ENCODE peak calls at places on chromosomes 4 and X, in four cellular contexts. One of them, this sample, is unnamed.

GRCh38 chr4:155377281-155377680 is 516 bp upstream of the MAP9 start:
- DNase-seq in IMR-90: peak
- DNase-seq in K562: no peak
- DNase-seq in A549: peak
- DNase-seq in this sample: no peak

GRCh38 chrX:19846995-19847790 is 40.2 kb downstream of the SH3KBP1 start:
- DNase-seq in IMR-90: peak
- DNase-seq in A549: peak
- DNase-seq in K562: peak
- DNase-seq in this sample: no peak

GRCh38 chr4:70741872-70742271 is 20.1 kb downstream of the RUFY3 start:
- DNase-seq in K562: no peak
- DNase-seq in IMR-90: peak
- DNase-seq in A549: no peak
- DNase-seq in this sample: no peak

GRCh38 chrX:8981742-8982141 is 52.2 kb downstream of the FAM9B start:
- DNase-seq in IMR-90: peak
- DNase-seq in K562: no peak
- DNase-seq in A549: no peak
- DNase-seq in this sample: no peak

GRCh38 chrX:153487590-153488071 is 7.1 kb upstream of the BGN start:
- DNase-seq in IMR-90: no peak
- DNase-seq in K562: no peak
- DNase-seq in A549: no peak
- DNase-seq in this sample: no peak

GRCh38 chr4:6333301-6334202 is 63.9 kb downstream of the WFS1 start:
- DNase-seq in A549: peak
- DNase-seq in K562: peak
- DNase-seq in IMR-90: no peak
- DNase-seq in this sample: no peak

GRCh38 chrX:10598540-10598939 is 21.8 kb downstream of the MID1 start:
- DNase-seq in A549: no peak
- DNase-seq in K562: no peak
- DNase-seq in IMR-90: no peak
- DNase-seq in this sample: no peak

GRCh38 chr4:81818385-81818784 is 346.7 kb upstream of the RASGEF1B start:
- DNase-seq in IMR-90: no peak
- DNase-seq in A549: no peak
- DNase-seq in K562: no peak
- DNase-seq in this sample: no peak

GRCh38 chrX:11064851-11065600 is 46.1 kb upstream of the HCCS start:
- DNase-seq in K562: no peak
- DNase-seq in IMR-90: peak
- DNase-seq in A549: no peak
- DNase-seq in this sample: no peak

GRCh38 chr4:80610845-80611244 is 275.3 kb downstream of the CFAP299 start:
- DNase-seq in A549: no peak
- DNase-seq in K562: no peak
- DNase-seq in IMR-90: peak
- DNase-seq in this sample: peak

GRCh38 chrX:71935542-71935941 is 24.9 kb downstream of the NHSL2 start:
- DNase-seq in IMR-90: no peak
- DNase-seq in A549: no peak
- DNase-seq in K562: no peak
- DNase-seq in this sample: no peak

GRCh38 chr4:124970011-124970410 is 257.5 kb upstream of the ANKRD50 start:
- DNase-seq in K562: no peak
- DNase-seq in A549: no peak
- DNase-seq in IMR-90: peak
- DNase-seq in this sample: no peak

GRCh38 chr4:43680416-43680815 is 768.2 kb downstream of the KCTD8 start:
- DNase-seq in IMR-90: no peak
- DNase-seq in K562: no peak
- DNase-seq in A549: no peak
- DNase-seq in this sample: no peak

GRCh38 chr4:77699731-77700210 is 94.2 kb downstream of the CXCL13 start:
- DNase-seq in A549: peak
- DNase-seq in IMR-90: peak
- DNase-seq in K562: peak
- DNase-seq in this sample: no peak

GRCh38 chr4:2484993-2485392 is 16.1 kb downstream of the RNF4 start:
- DNase-seq in A549: no peak
- DNase-seq in K562: no peak
- DNase-seq in IMR-90: no peak
- DNase-seq in this sample: peak

GRCh38 chrX:9396930-9397329 is 67.9 kb upstream of the TBL1X start:
- DNase-seq in K562: no peak
- DNase-seq in A549: peak
- DNase-seq in IMR-90: no peak
- DNase-seq in this sample: no peak

GRCh38 chr4:791866-792630 is 33.9 kb downstream of the CPLX1 start:
- DNase-seq in A549: no peak
- DNase-seq in K562: no peak
- DNase-seq in IMR-90: no peak
- DNase-seq in this sample: no peak

GRCh38 chr4:149135062-149135461 is 680.6 kb downstream of the IQCM start:
- DNase-seq in IMR-90: no peak
- DNase-seq in K562: no peak
- DNase-seq in A549: no peak
- DNase-seq in this sample: no peak

GRCh38 chr4:4572821-4573220 is 31.0 kb upstream of the STX18 start:
- DNase-seq in IMR-90: peak
- DNase-seq in K562: no peak
- DNase-seq in A549: no peak
- DNase-seq in this sample: no peak

GRCh38 chrX:153639177-153640044 is 7.6 kb upstream of the DUSP9 start:
- DNase-seq in A549: no peak
- DNase-seq in K562: no peak
- DNase-seq in IMR-90: no peak
- DNase-seq in this sample: no peak

GRCh38 chr4:833156-833555 is 7.2 kb upstream of the CPLX1 start:
- DNase-seq in IMR-90: no peak
- DNase-seq in A549: no peak
- DNase-seq in K562: no peak
- DNase-seq in this sample: no peak

GRCh38 chr4:147580396-147580795 is 36.8 kb upstream of the TMEM184C start:
- DNase-seq in A549: no peak
- DNase-seq in K562: no peak
- DNase-seq in IMR-90: peak
- DNase-seq in this sample: no peak

GRCh38 chr4:114136067-114136466 is 156.6 kb upstream of the ARSJ start:
- DNase-seq in K562: no peak
- DNase-seq in IMR-90: peak
- DNase-seq in A549: no peak
- DNase-seq in this sample: no peak

DNA sequence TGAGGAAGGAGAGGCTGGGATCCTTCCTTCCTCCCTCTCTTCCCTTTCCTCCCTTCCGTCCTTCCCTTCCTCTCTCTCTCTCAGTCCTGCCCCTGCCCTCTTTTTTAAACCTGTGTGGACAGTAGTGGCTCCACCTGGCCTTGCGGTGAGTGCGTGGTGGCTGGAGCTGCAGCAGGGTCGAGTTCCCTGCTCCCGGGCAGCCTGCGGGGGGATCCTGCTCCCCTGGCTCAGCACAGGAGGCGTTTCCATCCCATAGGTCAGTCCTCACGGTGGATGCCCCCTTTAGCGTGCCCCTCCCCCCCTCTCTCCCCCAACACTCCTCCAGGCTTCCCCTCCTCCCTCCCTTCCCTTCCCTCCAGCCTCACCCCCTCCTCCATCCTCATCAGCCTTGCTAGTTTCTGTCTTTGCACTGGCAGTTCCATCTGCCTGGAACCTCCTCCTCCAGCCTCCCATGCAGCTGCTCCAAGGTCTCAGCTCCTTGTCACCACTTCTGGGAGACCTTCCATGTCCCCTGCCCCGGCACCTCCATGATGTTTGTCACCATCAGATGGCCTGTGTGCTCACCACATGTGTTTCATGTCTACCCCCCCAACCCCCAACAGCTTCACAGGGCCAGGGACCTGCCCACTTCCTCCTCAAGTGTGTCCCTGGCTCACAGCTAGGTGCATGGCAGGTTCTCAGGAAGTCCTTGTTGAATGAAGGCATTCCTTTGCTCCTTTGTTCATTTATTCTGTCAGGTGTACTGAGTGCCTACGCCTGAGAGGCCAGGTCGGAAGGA is 68.4 kb downstream of the PSAPL1 start:
- DNase-seq in K562: no peak
- DNase-seq in IMR-90: no peak
- DNase-seq in A549: no peak
- DNase-seq in this sample: no peak
- TF ChIP-seq ELK1 in K562: no peak
- TF ChIP-seq ELK1 in IMR-90: no peak
- TF ChIP-seq ELK1 in A549: no peak
- TF ChIP-seq ELK1 in this sample: no peak

DNA sequence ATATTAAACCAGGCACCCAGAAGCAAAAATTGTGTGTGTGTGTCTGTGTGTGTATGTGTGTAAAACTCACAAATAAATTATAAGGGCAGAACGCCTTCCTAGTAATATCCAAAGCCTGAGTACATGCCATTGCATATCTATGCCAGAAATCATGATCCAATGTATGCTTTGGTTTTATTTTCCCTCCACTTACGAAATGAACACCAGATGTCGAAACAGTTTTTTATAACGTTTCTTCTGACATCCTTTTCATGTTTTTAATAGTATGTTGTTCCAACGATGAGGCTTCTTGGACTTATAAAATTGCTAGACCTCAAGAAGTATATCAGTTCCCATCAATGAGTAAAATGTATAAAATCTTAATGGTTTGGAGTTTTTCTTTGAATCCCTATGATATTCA is 55.4 kb downstream of the KCNIP4 start:
- DNase-seq in IMR-90: no peak
- DNase-seq in A549: no peak
- DNase-seq in K562: no peak
- DNase-seq in this sample: no peak
- TF ChIP-seq ELK1 in IMR-90: no peak
- TF ChIP-seq ELK1 in A549: no peak
- TF ChIP-seq ELK1 in K562: no peak
- TF ChIP-seq ELK1 in this sample: no peak

GRCh38 chr4:109816082-109816442 is 500 bp downstream of the GAR1 start:
- DNase-seq in A549: no peak
- DNase-seq in IMR-90: no peak
- DNase-seq in K562: peak
- DNase-seq in this sample: no peak
- TF ChIP-seq ELK1 in A549: no peak
- TF ChIP-seq ELK1 in IMR-90: no peak
- TF ChIP-seq ELK1 in K562: no peak
- TF ChIP-seq ELK1 in this sample: no peak

GRCh38 chr4:16018061-16018676 is 55.2 kb upstream of the FGFBP2 start:
- DNase-seq in A549: no peak
- DNase-seq in K562: no peak
- DNase-seq in IMR-90: no peak
- DNase-seq in this sample: no peak
- TF ChIP-seq ELK1 in A549: no peak
- TF ChIP-seq ELK1 in K562: no peak
- TF ChIP-seq ELK1 in IMR-90: no peak
- TF ChIP-seq ELK1 in this sample: no peak

GRCh38 chr4:145487626-145488025 is 6.0 kb downstream of the SMAD1 start:
- DNase-seq in A549: no peak
- DNase-seq in IMR-90: no peak
- DNase-seq in K562: no peak
- DNase-seq in this sample: peak

GRCh38 chr4:145484240-145484846 is 2.7 kb downstream of the SMAD1 start:
- DNase-seq in A549: no peak
- DNase-seq in K562: no peak
- DNase-seq in IMR-90: no peak
- DNase-seq in this sample: no peak

GRCh38 chr4:145486603-145487002 is 5.0 kb downstream of the SMAD1 start:
- DNase-seq in K562: no peak
- DNase-seq in A549: no peak
- DNase-seq in IMR-90: no peak
- DNase-seq in this sample: no peak

GRCh38 chr4:145485120-145485519 is 3.5 kb downstream of the SMAD1 start:
- DNase-seq in K562: no peak
- DNase-seq in IMR-90: no peak
- DNase-seq in A549: no peak
- DNase-seq in this sample: no peak

GRCh38 chr4:145488310-145488709 is 6.7 kb downstream of the SMAD1 start:
- DNase-seq in K562: no peak
- DNase-seq in IMR-90: no peak
- DNase-seq in A549: no peak
- DNase-seq in this sample: no peak
- TF ChIP-seq ELK1 in K562: no peak
- TF ChIP-seq ELK1 in IMR-90: no peak
- TF ChIP-seq ELK1 in A549: no peak
- TF ChIP-seq ELK1 in this sample: no peak

GRCh38 chr4:139876328-139876941 is 210.8 kb downstream of the MGST2 start:
- DNase-seq in K562: no peak
- DNase-seq in A549: no peak
- DNase-seq in IMR-90: no peak
- DNase-seq in this sample: no peak
- TF ChIP-seq ELK1 in K562: no peak
- TF ChIP-seq ELK1 in A549: no peak
- TF ChIP-seq ELK1 in IMR-90: no peak
- TF ChIP-seq ELK1 in this sample: no peak

This sample was measured in GM12878.